ENCODE peak calls at places on chromosomes 16 and 17, in six cellular contexts. X is breast epithelium, I is NT2/D1, U is A549, Y is fibroblast of pulmonary artery, R is neural progenitor cell. Q is an unnamed sample.

GRCh38 chr17:74785981-74786360 is 9.8 kb upstream of the NAT9 start:
- DNase-seq in R (no peak), U (no peak), X (no peak), I (no peak), Y (no peak), Q (no peak)

GRCh38 chr16:17474037-17474436 is 3.3 kb upstream of the XYLT1 start:
- DNase-seq in R (no peak), Y (no peak), U (no peak), X (no peak), I (no peak), Q (no peak)

GRCh38 chr16:27109666-27110523 is 43.2 kb downstream of the C16orf82 start:
- DNase-seq in I (peak), R (peak), Y (peak), U (peak), X (peak), Q (peak)

GRCh38 chr17:550776-551175 is 163.9 kb downstream of the VPS53 start:
- DNase-seq in I (no peak), X (no peak), R (no peak), Y (no peak), U (no peak), Q (peak)

GRCh38 chr17:19397556-19398041 is 10.6 kb upstream of the MFAP4 start:
- DNase-seq in Y (no peak), X (no peak), U (no peak), R (peak), I (no peak), Q (no peak)

GRCh38 chr17:44557653-44558285 is 485 bp downstream of the FZD2 start:
- DNase-seq in U (peak), Y (peak), X (no peak), R (peak), I (no peak), Q (peak)

GRCh38 chr17:56974055-56974454 is 3.9 kb upstream of the SCPEP1 start:
- DNase-seq in I (no peak), U (no peak), R (no peak), Y (no peak), X (no peak), Q (no peak)

GRCh38 chr17:80441133-80441578 is 26.2 kb downstream of the ENDOV start:
- DNase-seq in U (no peak), I (peak), R (peak), Y (peak), X (no peak), Q (peak)

GRCh38 chr17:35577826-35578194 is 561 bp downstream of the PEX12 start:
- DNase-seq in U (no peak), X (no peak), Y (no peak), I (no peak), R (no peak), Q (peak)

GRCh38 chr17:45347451-45347850 is 30.6 kb upstream of the MAP3K14 start:
- DNase-seq in U (no peak), Y (no peak), R (no peak), X (peak), I (no peak), Q (no peak)

GRCh38 chr16:81556715-81557284 is 112.2 kb downstream of the CMIP start:
- DNase-seq in Y (no peak), R (no peak), U (no peak), X (no peak), I (no peak), Q (no peak)

GRCh38 chr17:39618252-39618913 is 8.4 kb upstream of the PPP1R1B start:
- DNase-seq in R (no peak), I (no peak), X (no peak), Y (no peak), U (no peak), Q (no peak)

GRCh38 chr16:58367252-58367651 is 25.0 kb upstream of the GINS3 start:
- DNase-seq in R (no peak), I (no peak), U (no peak), Y (no peak), X (no peak), Q (no peak)
- H3K4me3 ChIP-seq in R (no peak), I (no peak), U (no peak), Y (no peak), X (no peak), Q (no peak)

GRCh38 chr16:11104168-11105037 is 151.6 kb downstream of the SOCS1 start:
- DNase-seq in X (no peak), I (no peak), Y (no peak), R (no peak), U (no peak), Q (no peak)
- H3K4me3 ChIP-seq in X (no peak), I (no peak), Y (peak), R (no peak), U (no peak), Q (no peak)

DNA sequence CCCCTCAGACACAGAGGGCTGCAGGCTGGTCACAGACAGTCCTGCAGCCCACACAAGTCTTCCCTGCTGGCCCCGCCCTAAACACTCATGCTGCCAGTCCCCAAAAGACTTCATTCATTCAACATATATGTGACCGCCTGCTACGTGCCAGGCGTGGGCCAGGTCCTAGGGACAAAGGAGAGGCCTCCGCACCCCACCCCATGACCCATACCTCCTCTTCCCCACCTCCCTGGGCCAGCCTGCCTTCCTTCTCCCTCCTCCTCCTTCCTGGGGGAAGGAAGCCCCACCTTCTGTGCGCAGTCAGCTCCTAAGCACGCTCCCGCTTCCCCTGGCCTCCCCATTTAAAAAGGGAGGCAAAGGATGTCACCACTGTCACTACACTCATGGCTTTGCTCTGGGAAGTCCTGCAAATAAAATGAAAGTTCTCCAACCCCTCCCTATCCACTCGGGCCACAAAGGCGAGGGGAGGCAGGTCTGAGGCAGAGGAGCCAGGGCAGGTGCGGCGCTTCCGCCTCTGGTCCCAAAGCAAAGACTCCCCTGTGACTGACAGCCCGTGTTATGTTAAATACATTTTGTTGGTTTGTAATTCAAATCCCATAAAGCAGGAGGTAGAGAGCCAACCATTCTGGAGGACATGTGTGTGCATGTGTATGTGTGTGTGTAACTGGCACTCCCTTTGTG is 9.0 kb downstream of the DNAAF8 start:
- DNase-seq in I (no peak), R (no peak), X (no peak), U (no peak), Y (no peak), Q (no peak)
- H3K4me3 ChIP-seq in I (no peak), R (no peak), X (peak), U (no peak), Y (no peak), Q (no peak)

GRCh38 chr16:83901101-83901500 is 2.2 kb downstream of the MLYCD start:
- DNase-seq in U (no peak), R (no peak), I (no peak), Y (no peak), X (no peak), Q (no peak)
- H3K4me3 ChIP-seq in U (no peak), R (no peak), I (no peak), Y (no peak), X (no peak), Q (no peak)

GRCh38 chr16:31143036-31143888 is 6.6 kb downstream of the PRSS36 start:
- DNase-seq in I (no peak), X (no peak), U (no peak), Y (no peak), R (no peak), Q (no peak)

GRCh38 chr16:31142109-31143035 is 6.8 kb upstream of the PRSS8 start:
- DNase-seq in X (peak), R (peak), Y (peak), U (peak), I (peak), Q (peak)

GRCh38 chr16:31143889-31144148 is 6.0 kb downstream of the PRSS36 start:
- DNase-seq in Y (no peak), U (no peak), I (no peak), X (no peak), R (no peak), Q (no peak)

GRCh38 chr16:31138621-31139578 is 3.4 kb upstream of the PRSS8 start:
- DNase-seq in I (no peak), X (no peak), U (peak), Y (peak), R (peak), Q (peak)

GRCh38 chr16:31141489-31142108 is 6.1 kb upstream of the PRSS8 start:
- DNase-seq in Y (no peak), X (no peak), R (no peak), U (no peak), I (no peak), Q (no peak)
- H3K4me3 ChIP-seq in Y (peak), X (peak), R (peak), U (no peak), I (peak), Q (peak)

Q was measured in astrocyte of the spinal cord.